ENCODE peak calls at places on chromosome 3, in four cellular contexts. G is iPS-NIHi11, M is neural crest cell, I is RPMI7951. L is an unnamed sample.

GRCh38 chr3:149554826-149555225 is 80.3 kb downstream of the TM4SF4 start:
- DNase-seq in G (no peak), M (no peak), I (peak), L (no peak)

GRCh38 chr3:21163961-21164360 is 587.0 kb downstream of the ZNF385D start:
- DNase-seq in G (no peak), M (no peak), I (no peak), L (no peak)

GRCh38 chr3:74591946-74592345 is 22.5 kb downstream of the CNTN3 start:
- DNase-seq in G (no peak), M (no peak), I (no peak), L (no peak)

GRCh38 chr3:59290358-59290757 is 240.5 kb upstream of the CFAP20DC start:
- DNase-seq in G (no peak), M (no peak), I (peak), L (no peak)

GRCh38 chr3:101518421-101518871 is 5.4 kb upstream of the SENP7 start:
- DNase-seq in G (no peak), M (no peak), I (peak), L (no peak)

GRCh38 chr3:123628996-123629746 is 44.3 kb upstream of the HACD2 start:
- DNase-seq in G (no peak), M (no peak), I (no peak), L (no peak)

GRCh38 chr3:42960282-42960681 is 18.8 kb upstream of the GASK1A start:
- DNase-seq in G (peak), M (no peak), I (peak), L (no peak)

GRCh38 chr3:153901991-153902390 is 219.2 kb upstream of the ARHGEF26 start:
- DNase-seq in G (no peak), M (no peak), I (no peak), L (no peak)

GRCh38 chr3:126308394-126309125 is 48.6 kb downstream of the KLF15 start:
- DNase-seq in G (peak), M (no peak), I (no peak), L (no peak)